ENCODE peak calls at places on chromosome 4, in four cellular contexts. C, I, L and V are unnamed samples.

GRCh38 chr4:89586864-89587263 is 250.1 kb downstream of the SNCA start:
- DNase-seq in C (peak), L (no peak), I (peak), V (peak)

GRCh38 chr4:48409203-48409602 is 67.9 kb downstream of the SLAIN2 start:
- DNase-seq in C (no peak), I (peak), L (no peak), V (no peak)

GRCh38 chr4:26076000-26076587 is 162.1 kb downstream of the SMIM20 start:
- DNase-seq in I (peak), L (no peak), C (peak), V (no peak)

GRCh38 chr4:176153124-176153523 is 42.3 kb downstream of the SPATA4 start:
- DNase-seq in L (no peak), I (peak), C (no peak), V (no peak)

GRCh38 chr4:169037491-169037890 is 27.4 kb upstream of the CBR4 start:
- DNase-seq in L (no peak), I (no peak), C (no peak), V (no peak)

GRCh38 chr4:76611164-76611563 is 176.1 kb downstream of the SHROOM3 start:
- DNase-seq in L (no peak), C (peak), I (no peak), V (no peak)

GRCh38 chr4:112015960-112016359 is 129.3 kb upstream of the FAM241A start:
- DNase-seq in I (no peak), L (no peak), C (no peak), V (no peak)

GRCh38 chr4:121873604-121874003 is 3.3 kb upstream of the BBS7 start:
- DNase-seq in L (no peak), I (no peak), C (no peak), V (peak)

GRCh38 chr4:101793397-101793796 is 2.9 kb downstream of the BANK1 start:
- DNase-seq in I (no peak), L (no peak), C (no peak), V (no peak)

GRCh38 chr4:112652216-112652615 is 15.3 kb downstream of the LARP7 start:
- DNase-seq in I (no peak), L (no peak), C (no peak), V (no peak)

GRCh38 chr4:142372570-142373300 is 473.4 kb downstream of the INPP4B start:
- DNase-seq in I (no peak), L (no peak), C (peak), V (no peak)

GRCh38 chr4:139416073-139416673 is 37.7 kb upstream of the RAB33B start:
- DNase-seq in C (peak), I (peak), L (no peak), V (no peak)

GRCh38 chr4:89765966-89766365 is 71.0 kb downstream of the SNCA start:
- DNase-seq in L (no peak), C (peak), I (peak), V (peak)

GRCh38 chr4:90142091-90142490 is 14.9 kb downstream of the CCSER1 start:
- DNase-seq in I (no peak), L (no peak), C (no peak), V (no peak)

GRCh38 chr4:137755033-137755471 is 222.8 kb upstream of the PCDH18 start:
- DNase-seq in C (peak), I (peak), L (no peak), V (peak)

GRCh38 chr4:62232755-62233280 is 1032.7 kb downstream of the ADGRL3 start:
- DNase-seq in C (no peak), I (no peak), L (no peak), V (peak)

GRCh38 chr4:188246488-188246887 is 107.2 kb downstream of the TRIML1 start:
- DNase-seq in I (no peak), L (peak), C (peak), V (no peak)
- H3K14ac ChIP-seq in I (no peak), L (no peak), C (no peak), V (no peak)

DNA sequence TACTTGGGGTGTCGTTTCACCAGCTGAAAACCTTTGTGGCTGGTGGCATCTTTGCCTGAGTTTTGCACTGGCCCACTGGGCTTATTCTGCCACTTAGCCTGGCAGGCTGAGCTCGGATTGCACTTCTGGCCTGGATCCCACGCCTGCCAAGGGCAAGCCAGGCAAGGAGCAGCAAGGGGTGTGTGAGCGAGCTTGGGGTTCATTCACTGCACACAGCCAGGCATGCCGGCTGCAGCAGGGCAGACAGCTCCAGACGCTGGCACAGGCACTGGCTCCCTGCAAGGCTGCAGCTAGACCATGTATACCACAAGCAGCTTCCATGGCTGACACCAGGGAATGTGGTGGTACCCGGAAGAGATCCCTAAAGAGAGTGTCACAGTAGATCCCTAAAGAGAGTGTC is 476.3 kb downstream of the EPHA5 start:
- DNase-seq in L (no peak), C (no peak), I (no peak), V (no peak)
- H4K8ac ChIP-seq in L (peak), C (no peak), I (no peak), V (no peak)

DNA sequence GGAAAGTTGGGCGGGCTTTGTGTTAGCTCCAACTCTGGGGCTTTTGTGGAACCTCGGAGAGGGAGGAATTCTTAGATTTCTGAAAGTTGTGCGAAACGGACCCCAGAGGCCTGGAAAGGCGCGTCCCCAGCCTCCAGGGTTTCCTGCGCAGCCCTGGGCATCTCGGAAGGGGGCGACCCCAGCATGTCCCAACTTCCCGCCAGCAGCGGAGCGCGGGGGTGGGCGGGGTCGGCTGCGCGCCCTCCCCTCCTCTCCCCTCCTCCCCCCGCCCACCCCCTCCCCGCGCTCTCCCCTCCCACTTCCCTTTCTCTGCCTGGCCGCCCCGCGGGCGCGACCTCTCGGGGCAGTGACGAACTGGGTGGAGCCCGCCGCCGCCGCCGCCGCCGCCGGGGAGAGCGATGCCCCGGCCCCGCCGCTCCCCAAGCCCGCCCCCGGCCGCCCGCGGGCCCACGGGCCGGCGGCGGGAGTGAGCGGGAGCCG is 16.8 kb downstream of the PTTG2 start:
- DNase-seq in C (peak), I (peak), L (peak), V (peak)
- H2AFZ ChIP-seq in C (peak), I (peak), L (peak), V (peak)

GRCh38 chr4:87007345-87008181 is 72.8 kb downstream of the AFF1 start:
- DNase-seq in L (no peak), C (peak), I (peak), V (no peak)
- H3K14ac ChIP-seq in L (no peak), C (peak), I (no peak), V (peak)

GRCh38 chr4:188031751-188032150 is 36.2 kb downstream of the ZFP42 start:
- DNase-seq in L (peak), C (no peak), I (no peak), V (no peak)
- H4K8ac ChIP-seq in L (no peak), C (no peak), I (peak), V (peak)

GRCh38 chr4:115058533-115058932 is 54.9 kb downstream of the NDST4 start:
- DNase-seq in I (no peak), L (no peak), C (no peak), V (no peak)
- H2AFZ ChIP-seq in I (no peak), L (no peak), C (no peak), V (no peak)

DNA sequence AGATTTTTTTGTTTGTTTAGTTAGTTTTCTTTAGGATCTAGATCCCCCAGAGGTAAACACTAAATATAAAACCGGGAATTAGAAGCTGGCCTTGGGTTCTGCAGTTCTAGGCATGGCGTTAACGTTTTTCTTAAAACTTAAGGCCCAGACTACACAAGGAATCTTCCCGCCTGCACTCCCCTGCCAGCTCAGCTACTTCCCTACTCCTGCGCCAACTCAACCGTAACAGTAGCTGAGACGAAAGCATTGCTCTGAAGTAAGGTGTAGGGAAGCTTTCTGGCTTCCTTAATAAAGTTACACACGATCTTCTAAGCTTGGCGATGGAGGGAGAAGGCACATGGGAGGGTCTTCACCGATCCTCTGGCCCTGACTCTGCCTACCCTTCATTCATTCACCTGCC is 37.1 kb downstream of the CPE start:
- DNase-seq in C (no peak), I (no peak), L (no peak), V (no peak)
- H3K14ac ChIP-seq in C (no peak), I (no peak), L (no peak), V (no peak)

GRCh38 chr4:45472490-45472889 is 651.4 kb downstream of the GABRG1 start:
- DNase-seq in I (no peak), L (no peak), C (no peak), V (no peak)
- H4K8ac ChIP-seq in I (peak), L (no peak), C (no peak), V (no peak)

GRCh38 chr4:177728361-177729152 is 286.3 kb upstream of the AGA start:
- DNase-seq in I (no peak), C (no peak), L (no peak), V (no peak)
- H2AFZ ChIP-seq in I (no peak), C (no peak), L (peak), V (no peak)

GRCh38 chr4:2804973-2805501 is 12.2 kb downstream of the SH3BP2 start:
- DNase-seq in I (no peak), L (no peak), C (no peak), V (no peak)
- H3K14ac ChIP-seq in I (no peak), L (no peak), C (no peak), V (no peak)